ENCODE peak calls at places on chromosomes 2 and 18, in eight cellular contexts. X, I, J, B, F, M, O and L are unnamed samples.

GRCh38 chr18:44958040-44958439 is 277.4 kb downstream of the SETBP1 start:
- DNase-seq in X (no peak), I (no peak), J (no peak), B (no peak), F (no peak), M (no peak), O (no peak), L (no peak)

GRCh38 chr18:49521251-49521650 is 34.2 kb upstream of the C18orf32 start:
- DNase-seq in X (peak), I (no peak), J (no peak), B (no peak), F (no peak), M (no peak), O (no peak), L (no peak)

GRCh38 chr2:33598472-33599174 is 476 bp downstream of the FAM98A start:
- DNase-seq in X (peak), I (peak), J (peak), B (no peak), F (peak), M (peak), O (no peak), L (peak)

GRCh38 chr2:64323192-64323591 is 130.8 kb upstream of the LGALSL start:
- DNase-seq in X (no peak), I (no peak), J (no peak), B (no peak), F (no peak), M (no peak), O (no peak), L (no peak)

GRCh38 chr2:238573916-238574315 is 147.2 kb downstream of the ASB1 start:
- DNase-seq in X (no peak), I (no peak), J (no peak), B (peak), F (no peak), M (no peak), O (no peak), L (no peak)

GRCh38 chr2:54598347-54599325 is 124.8 kb upstream of the EML6 start:
- DNase-seq in X (no peak), I (no peak), J (no peak), B (no peak), F (no peak), M (peak), O (no peak), L (no peak)

GRCh38 chr2:11513319-11513718 is 20.5 kb upstream of the GREB1 start:
- DNase-seq in X (no peak), I (no peak), J (no peak), B (no peak), F (no peak), M (no peak), O (no peak), L (no peak)

GRCh38 chr2:56271275-56271674 is 87.5 kb downstream of the CCDC85A start:
- DNase-seq in X (no peak), I (no peak), J (no peak), B (no peak), F (no peak), M (no peak), O (no peak), L (no peak)

GRCh38 chr18:77940566-77940965 is 690.9 kb downstream of the GALR1 start:
- DNase-seq in X (no peak), I (no peak), J (no peak), B (no peak), F (no peak), M (no peak), O (no peak), L (no peak)

GRCh38 chr2:219495531-219496122 is 3.1 kb upstream of the GMPPA start:
- DNase-seq in X (peak), I (peak), J (peak), B (peak), F (peak), M (peak), O (peak), L (peak)

GRCh38 chr2:160836755-160837154 is 323.5 kb upstream of the TANK start:
- DNase-seq in X (peak), I (no peak), J (peak), B (no peak), F (no peak), M (peak), O (no peak), L (no peak)